ENCODE peak calls at places on chromosomes 12 and 14, in four cellular contexts. N is CD4-positive, alpha-beta memory T cell; G is activated CD4-positive, alpha-beta memory T cell treated with anti-CD3 and anti-CD28 coated beads, Interleukin-2, amount 10 ng/mL, durations not matched to agents 7 days and 5 days; R is neural crest cell. B is an unnamed sample.

GRCh38 chr12:115467531-115467930 is 783.6 kb upstream of the TBX3 start:
- DNase-seq in G (no peak), N (no peak), R (no peak), B (no peak)

GRCh38 chr12:85277900-85278597 is 2.0 kb upstream of the ALX1 start:
- DNase-seq in N (no peak), G (no peak), R (no peak), B (no peak)

GRCh38 chr12:26032719-26033241 is 74.3 kb downstream of the RASSF8 start:
- DNase-seq in R (no peak), G (no peak), N (no peak), B (no peak)

GRCh38 chr14:90107789-90108188 is 46.0 kb downstream of the KCNK13 start:
- DNase-seq in G (no peak), R (no peak), N (no peak), B (no peak)

GRCh38 chr14:94180655-94181271 is 6.6 kb downstream of the PPP4R4 start:
- DNase-seq in G (no peak), R (no peak), N (peak), B (peak)

GRCh38 chr12:130137141-130138018 is 24.9 kb upstream of the FZD10 start:
- DNase-seq in R (no peak), N (no peak), G (no peak), B (no peak)

GRCh38 chr12:99259040-99259934 is 388.3 kb upstream of the GARIN6 start:
- DNase-seq in R (peak), G (no peak), N (no peak), B (no peak)

GRCh38 chr12:48197549-48197966 is 5.5 kb downstream of the OR10AD1 start:
- DNase-seq in N (peak), G (no peak), R (peak), B (peak)

B was measured in activated CD8-positive, alpha-beta T cell treated with anti-CD3 and anti-CD28 coated beads, Interleukin-2, amount 10 ng/mL, durations not matched to agents 7 days and 5 days.